ENCODE peak calls at places on chromosomes 12 and 14, in four cellular contexts. N is activated CD8-positive, alpha-beta memory T cell treated with anti-CD3 and anti-CD28 coated beads for 48 hours; S is NCI-H2081; O is HAP-1. H is an unnamed sample.

GRCh38 chr14:34682787-34683321 is 31.5 kb downstream of the CFL2 start:
- DNase-seq in N (no peak), O (no peak), S (no peak), H (peak; percentile 57)

GRCh38 chr12:11797993-11798720 is 148.7 kb downstream of the ETV6 start:
- DNase-seq in O (no peak), S (no peak), N (no peak), H (no peak)

GRCh38 chr12:70628701-70629480 is 8.3 kb downstream of the PTPRB start:
- DNase-seq in O (no peak), N (no peak), S (no peak), H (no peak)

GRCh38 chr14:104724407-104724980 is 465 bp downstream of the ADSS1 start:
- DNase-seq in N (no peak), O (no peak), S (no peak), H (no peak)

GRCh38 chr14:69260979-69261605 is 1.1 kb downstream of the GALNT16 start:
- DNase-seq in O (peak; percentile 68), N (peak; percentile 18), S (peak; percentile 33), H (peak; percentile 79)

GRCh38 chr14:96299441-96299840 is 43.4 kb downstream of the BDKRB1 start:
- DNase-seq in S (no peak), N (no peak), O (no peak), H (no peak)

GRCh38 chr12:26369588-26369987 is 174.2 kb downstream of the SSPN start:
- DNase-seq in S (no peak), N (no peak), O (no peak), H (peak; percentile 85)

GRCh38 chr12:89947437-89948265 is 239.0 kb upstream of the ATP2B1 start:
- DNase-seq in S (peak; percentile 76), O (peak; percentile 35), N (no peak), H (peak; percentile 78)

GRCh38 chr12:92608418-92609091 is 94.2 kb upstream of the PLEKHG7 start:
- DNase-seq in S (peak; percentile 47), N (no peak), O (no peak), H (peak; percentile 57)

GRCh38 chr12:32331133-32331532 is 68.2 kb upstream of the FGD4 start:
- DNase-seq in O (no peak), S (no peak), N (no peak), H (no peak)

GRCh38 chr12:124949779-124950728 is 35.6 kb upstream of the UBC start:
- DNase-seq in O (no peak), S (no peak), N (no peak), H (no peak)